ENCODE peak calls at places on chromosomes 11 and 22, in seven cellular contexts. U is heart right ventricle, J is fibroblast of lung, M is OCI-LY7, G is psoas muscle, E is lung, N is uterus. H is an unnamed sample.

GRCh38 chr11:76659672-76660532 is 10.6 kb downstream of the LRRC32 start:
- DNase-seq in U (no peak), J (no peak), M (no peak), G (no peak), E (no peak), N (peak; percentile 12), H (no peak)

GRCh38 chr11:69512136-69512535 is 30.7 kb downstream of the LINC01488 start:
- DNase-seq in U (no peak), J (no peak), M (no peak), G (no peak), E (no peak), N (peak; percentile 5), H (no peak)

GRCh38 chr22:31241200-31241599 is 29.1 kb downstream of the LIMK2 start:
- DNase-seq in U (no peak), J (peak; percentile 49), M (no peak), G (no peak), E (no peak), N (no peak), H (no peak)

GRCh38 chr22:24796860-24797259 is 9.2 kb upstream of the SGSM1 start:
- DNase-seq in U (no peak), J (no peak), M (no peak), G (no peak), E (no peak), N (no peak), H (no peak)

GRCh38 chr11:116778556-116778955 is 5.8 kb upstream of the BUD13 start:
- DNase-seq in U (no peak), J (no peak), M (no peak), G (no peak), E (no peak), N (no peak), H (no peak)

GRCh38 chr11:72583177-72583553 is 91.1 kb downstream of the PDE2A start:
- DNase-seq in U (no peak), J (no peak), M (no peak), G (peak; percentile 12), E (no peak), N (no peak), H (no peak)

GRCh38 chr22:37033605-37034430 is 14.3 kb downstream of the MPST start:
- DNase-seq in U (no peak), J (no peak), M (no peak), G (no peak), E (no peak), N (no peak), H (no peak)

GRCh38 chr11:116110356-116110755 is 606.1 kb upstream of the CADM1 start:
- DNase-seq in U (no peak), J (no peak), M (no peak), G (no peak), E (no peak), N (no peak), H (no peak)

GRCh38 chr11:112354364-112354763 is 93.7 kb upstream of the PLET1 start:
- DNase-seq in U (no peak), J (no peak), M (no peak), G (no peak), E (no peak), N (no peak), H (no peak)

GRCh38 chr11:100404907-100405306 is 282.2 kb upstream of the ARHGAP42 start:
- DNase-seq in U (no peak), J (no peak), M (no peak), G (no peak), E (no peak), N (no peak), H (no peak)

GRCh38 chr22:42692239-42693054 is 28.2 kb downstream of the A4GALT start:
- DNase-seq in U (no peak), J (no peak), M (peak; percentile 72), G (no peak), E (no peak), N (no peak), H (no peak)

GRCh38 chr11:14059491-14059890 is 97.0 kb downstream of the SPON1 start:
- DNase-seq in U (peak; percentile 23), J (no peak), M (no peak), G (no peak), E (no peak), N (no peak), H (no peak)

GRCh38 chr22:42743501-42743991 is 22.9 kb upstream of the A4GALT start:
- DNase-seq in U (peak; percentile 93), J (no peak), M (no peak), G (peak; percentile 94), E (peak; percentile 64), N (peak; percentile 79), H (peak; percentile 91)

GRCh38 chr11:3969613-3970012 is 114.1 kb downstream of the STIM1 start:
- DNase-seq in U (no peak), J (no peak), M (no peak), G (no peak), E (no peak), N (no peak), H (no peak)

GRCh38 chr11:61841636-61842332 is 13.7 kb downstream of the FADS2 start:
- DNase-seq in U (peak; percentile 41), J (no peak), M (no peak), G (no peak), E (no peak), N (no peak), H (no peak)

GRCh38 chr11:89625171-89625570 is 84.9 kb upstream of the TRIM77 start:
- DNase-seq in U (no peak), J (no peak), M (no peak), G (no peak), E (no peak), N (no peak), H (no peak)

GRCh38 chr11:57359896-57360690 is 20.9 kb downstream of the PRG3 start:
- DNase-seq in U (no peak), J (no peak), M (no peak), G (no peak), E (no peak), N (no peak), H (no peak)

GRCh38 chr11:94747136-94748110 is 20.7 kb upstream of the AMOTL1 start:
- DNase-seq in U (no peak), J (no peak), M (no peak), G (no peak), E (no peak), N (no peak), H (no peak)

GRCh38 chr11:80593981-80594380 is 1153.2 kb upstream of the TENM4 start:
- DNase-seq in U (no peak), J (peak; percentile 82), M (no peak), G (no peak), E (no peak), N (no peak), H (no peak)

GRCh38 chr11:132994038-132994502 is 538.2 kb downstream of the OPCML start:
- DNase-seq in U (no peak), J (peak; percentile 6), M (no peak), G (no peak), E (no peak), N (no peak), H (no peak)

GRCh38 chr22:26131755-26132154 is 37.5 kb upstream of the SEZ6L start:
- DNase-seq in U (no peak), J (no peak), M (no peak), G (no peak), E (no peak), N (no peak), H (no peak)

GRCh38 chr11:56816259-56816658 is 67.8 kb upstream of the OR9G4 start:
- DNase-seq in U (no peak), J (no peak), M (no peak), G (no peak), E (no peak), N (no peak), H (no peak)

GRCh38 chr11:36376888-36377758 is 81.0 kb downstream of the PRR5L start:
- DNase-seq in U (peak; percentile 43), J (peak; percentile 63), M (no peak), G (peak; percentile 78), E (no peak), N (no peak), H (peak; percentile 52)

GRCh38 chr11:68584097-68584496 is 100.2 kb upstream of the GAL start:
- DNase-seq in U (peak; percentile 46), J (no peak), M (peak; percentile 60), G (peak; percentile 72), E (peak; percentile 33), N (no peak), H (peak; percentile 31)

GRCh38 chr11:20634044-20634443 is 34.6 kb downstream of the SLC6A5 start:
- DNase-seq in U (no peak), J (no peak), M (no peak), G (no peak), E (no peak), N (no peak), H (no peak)
- TF ChIP-seq CTCF in U (no peak), J (no peak), M (no peak), G (no peak), E (no peak), N (no peak), H (peak; percentile 10)

GRCh38 chr11:129852125-129852740 is 36.6 kb downstream of the TMEM45B start:
- DNase-seq in U (no peak), J (no peak), M (no peak), G (no peak), E (no peak), N (no peak), H (no peak)

GRCh38 chr11:129849447-129850130 is 33.9 kb downstream of the TMEM45B start:
- DNase-seq in U (no peak), J (no peak), M (no peak), G (no peak), E (no peak), N (no peak), H (no peak)

GRCh38 chr11:129842138-129842537 is 26.5 kb downstream of the TMEM45B start:
- DNase-seq in U (no peak), J (no peak), M (no peak), G (no peak), E (no peak), N (no peak), H (no peak)

GRCh38 chr11:129846508-129847335 is 31.1 kb downstream of the TMEM45B start:
- DNase-seq in U (no peak), J (peak; percentile 99), M (peak; percentile 11), G (no peak), E (no peak), N (no peak), H (no peak)
- H3K27ac ChIP-seq in U (no peak overlapping the region), J (no peak overlapping the region), M (no peak overlapping the region), G (no peak overlapping the region), E (no peak overlapping the region), N (no peak overlapping the region), H (no peak overlapping the region)

DNA sequence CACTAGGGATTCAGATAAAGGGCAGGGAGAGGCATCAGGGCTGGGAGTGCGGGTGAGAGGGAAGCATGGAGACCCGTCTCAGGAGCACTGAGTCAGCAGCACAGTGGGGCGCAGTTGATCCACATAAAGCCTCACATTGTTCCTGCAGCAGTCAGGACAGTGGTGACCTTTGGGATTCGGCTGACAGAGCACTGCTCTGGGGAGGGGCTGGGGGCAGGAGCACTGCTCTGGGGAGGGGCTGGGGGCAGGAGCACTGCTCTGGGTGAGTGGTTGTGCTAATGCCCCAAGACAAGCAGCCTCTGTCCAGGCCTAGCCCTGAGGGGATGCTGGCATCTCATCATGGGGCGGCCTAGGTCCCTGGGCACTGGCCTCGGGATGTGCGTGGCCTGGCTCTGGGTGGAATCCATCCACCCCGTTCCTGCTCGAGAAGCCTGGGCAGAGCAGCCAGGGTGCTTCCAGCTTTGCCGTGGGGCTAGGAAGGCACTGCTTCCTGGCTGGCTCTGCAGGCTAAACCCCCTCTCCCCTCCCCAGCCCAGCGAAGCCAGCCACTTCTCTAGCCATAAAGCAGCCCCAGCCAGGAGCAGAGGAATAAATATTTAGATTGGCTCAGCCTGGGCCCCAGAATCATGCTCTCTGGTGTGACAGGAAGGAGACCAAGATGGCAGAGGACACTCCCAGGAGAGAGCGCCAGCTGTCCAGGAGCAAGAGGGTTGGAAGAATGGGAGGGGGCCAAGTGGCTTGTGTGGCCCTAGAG is 7.3 kb downstream of the OAF start:
- DNase-seq in U (no peak), J (no peak), M (no peak), G (no peak), E (no peak), N (no peak), H (no peak)
- H3K4me1 ChIP-seq in U (peaks cover 31% of the 10 kb centered on the region), J (peaks cover 22% of the 10 kb centered on the region), M (no peaks in the 10 kb centered on the region), G (no peaks in the 10 kb centered on the region), E (peaks cover 12% of the 10 kb centered on the region), N (peaks cover 9% of the 10 kb centered on the region), H (peaks cover 94% of the 10 kb centered on the region)

GRCh38 chr11:45182902-45183301 is 36.5 kb downstream of the PRDM11 start:
- DNase-seq in U (no peak), J (no peak), M (peak; percentile 6), G (no peak), E (no peak), N (peak; percentile 47), H (no peak)
- TF ChIP-seq CTCF in U (peak; percentile 43), J (peak; percentile 52), M (peak; percentile 67), G (peak; percentile 48), E (no peak), N (peak; percentile 23), H (peak; percentile 68)